ENCODE peak calls at places on chromosomes 7 and 10, in ten cellular contexts. U, G, H, Y, E, O, K, A, J and V are unnamed samples.

GRCh38 chr7:13037216-13037615 is 349.8 kb downstream of the ARL4A start:
- DNase-seq in U (no peak), G (no peak), H (no peak), Y (no peak), E (no peak), O (no peak), K (no peak), A (no peak), J (no peak), V (no peak)

GRCh38 chr7:156650042-156650441 is 9.5 kb downstream of the RNF32 start:
- DNase-seq in U (peak), G (no peak), H (peak), Y (no peak), E (peak), O (no peak), K (peak), A (no peak), J (peak), V (peak)

GRCh38 chr10:114441107-114441506 is 36.8 kb upstream of the AFAP1L2 start:
- DNase-seq in U (no peak), G (no peak), H (no peak), Y (no peak), E (no peak), O (no peak), K (no peak), A (no peak), J (no peak), V (no peak)

GRCh38 chr10:13439771-13440708 is 88.8 kb downstream of the BEND7 start:
- DNase-seq in U (peak), G (peak), H (peak), Y (peak), E (peak), O (peak), K (peak), A (no peak), J (peak), V (peak)

GRCh38 chr7:113289140-113289740 is 170.9 kb upstream of the SMIM30 start:
- DNase-seq in U (peak), G (no peak), H (no peak), Y (no peak), E (no peak), O (peak), K (no peak), A (peak), J (no peak), V (no peak)

GRCh38 chr7:98217623-98218582 is 6.7 kb downstream of the BHLHA15 start:
- DNase-seq in U (no peak), G (peak), H (no peak), Y (no peak), E (peak), O (peak), K (no peak), A (no peak), J (no peak), V (no peak)

GRCh38 chr10:89649051-89649450 is 4.0 kb upstream of the PANK1 start:
- DNase-seq in U (no peak), G (no peak), H (no peak), Y (no peak), E (no peak), O (no peak), K (no peak), A (no peak), J (no peak), V (no peak)

GRCh38 chr10:79249156-79250121 is 97.8 kb upstream of the PPIF start:
- DNase-seq in U (no peak), G (no peak), H (no peak), Y (no peak), E (no peak), O (peak), K (no peak), A (no peak), J (no peak), V (no peak)

GRCh38 chr10:71338728-71339495 is 19.9 kb downstream of the SLC29A3 start:
- DNase-seq in U (no peak), G (no peak), H (no peak), Y (no peak), E (no peak), O (no peak), K (no peak), A (no peak), J (no peak), V (peak)

GRCh38 chr7:116809636-116810266 is 52.6 kb upstream of the CAPZA2 start:
- DNase-seq in U (peak), G (no peak), H (no peak), Y (no peak), E (no peak), O (peak), K (no peak), A (peak), J (peak), V (peak)

GRCh38 chr7:2954433-2954853 is 89.2 kb downstream of the CARD11 start:
- DNase-seq in U (no peak), G (no peak), H (peak), Y (no peak), E (no peak), O (no peak), K (peak), A (no peak), J (no peak), V (no peak)

GRCh38 chr7:33886100-33886623 is 19.2 kb upstream of the BMPER start:
- DNase-seq in U (peak), G (no peak), H (no peak), Y (no peak), E (peak), O (no peak), K (peak), A (no peak), J (no peak), V (peak)

GRCh38 chr10:3229815-3230214 is 57.2 kb upstream of the PITRM1 start:
- DNase-seq in U (peak), G (no peak), H (no peak), Y (no peak), E (no peak), O (no peak), K (no peak), A (no peak), J (no peak), V (no peak)

GRCh38 chr10:123147635-123148413 is at the start of gene HMX2:
- DNase-seq in U (no peak), G (no peak), H (no peak), Y (no peak), E (peak), O (peak), K (peak), A (no peak), J (no peak), V (no peak)

GRCh38 chr7:42359946-42360345 is 122.9 kb upstream of the GLI3 start:
- DNase-seq in U (no peak), G (no peak), H (no peak), Y (no peak), E (no peak), O (no peak), K (no peak), A (no peak), J (no peak), V (no peak)

GRCh38 chr7:98821348-98821747 is 48.5 kb downstream of the TMEM130 start:
- DNase-seq in U (no peak), G (no peak), H (no peak), Y (no peak), E (no peak), O (no peak), K (no peak), A (no peak), J (no peak), V (no peak)

GRCh38 chr10:125209591-125210373 is 49.4 kb upstream of the CTBP2 start:
- DNase-seq in U (peak), G (no peak), H (no peak), Y (no peak), E (no peak), O (no peak), K (no peak), A (no peak), J (no peak), V (no peak)

GRCh38 chr10:5910323-5911100 is 20.5 kb downstream of the FBH1 start:
- DNase-seq in U (no peak), G (no peak), H (no peak), Y (no peak), E (no peak), O (no peak), K (no peak), A (no peak), J (no peak), V (no peak)

GRCh38 chr10:117626228-117626627 is 83.7 kb downstream of the EMX2 start:
- DNase-seq in U (no peak), G (no peak), H (no peak), Y (no peak), E (no peak), O (no peak), K (no peak), A (no peak), J (no peak), V (no peak)

GRCh38 chr10:65350619-65351018 is 1575.2 kb upstream of the LRRTM3 start:
- DNase-seq in U (no peak), G (no peak), H (no peak), Y (no peak), E (no peak), O (no peak), K (no peak), A (no peak), J (no peak), V (no peak)

GRCh38 chr7:102426268-102427031 is 6.9 kb upstream of the ORAI2 start:
- DNase-seq in U (no peak), G (no peak), H (peak), Y (no peak), E (no peak), O (peak), K (no peak), A (no peak), J (no peak), V (no peak)

GRCh38 chr10:25209618-25210017 is 34.8 kb downstream of the GPR158 start:
- DNase-seq in U (no peak), G (no peak), H (no peak), Y (no peak), E (no peak), O (no peak), K (no peak), A (peak), J (no peak), V (no peak)

GRCh38 chr7:128818694-128819093 is 11.5 kb upstream of the FLNC start:
- DNase-seq in U (no peak), G (no peak), H (no peak), Y (no peak), E (no peak), O (no peak), K (no peak), A (no peak), J (no peak), V (no peak)

GRCh38 chr7:44587843-44588711 is 6.0 kb upstream of the TMED4 start:
- DNase-seq in U (peak), G (no peak), H (peak), Y (no peak), E (no peak), O (peak), K (no peak), A (no peak), J (peak), V (peak)

GRCh38 chr10:11830836-11831519 is 7.8 kb downstream of the PROSER2 start:
- DNase-seq in U (no peak), G (no peak), H (no peak), Y (no peak), E (no peak), O (no peak), K (no peak), A (no peak), J (no peak), V (no peak)

GRCh38 chr10:49768329-49768728 is 6.2 kb upstream of the OGDHL start:
- DNase-seq in U (no peak), G (no peak), H (no peak), Y (no peak), E (no peak), O (no peak), K (peak), A (no peak), J (no peak), V (no peak)

GRCh38 chr10:55410415-55410885 is 609.4 kb upstream of the PCDH15 start:
- DNase-seq in U (no peak), G (peak), H (peak), Y (no peak), E (peak), O (no peak), K (peak), A (peak), J (peak), V (peak)

GRCh38 chr7:151310578-151310977 is 31.0 kb upstream of the NUB1 start:
- DNase-seq in U (peak), G (no peak), H (no peak), Y (no peak), E (no peak), O (peak), K (no peak), A (no peak), J (no peak), V (peak)

GRCh38 chr10:102352066-102352715 is 43.3 kb upstream of the NFKB2 start:
- DNase-seq in U (peak), G (peak), H (peak), Y (no peak), E (peak), O (peak), K (peak), A (no peak), J (peak), V (peak)

DNA sequence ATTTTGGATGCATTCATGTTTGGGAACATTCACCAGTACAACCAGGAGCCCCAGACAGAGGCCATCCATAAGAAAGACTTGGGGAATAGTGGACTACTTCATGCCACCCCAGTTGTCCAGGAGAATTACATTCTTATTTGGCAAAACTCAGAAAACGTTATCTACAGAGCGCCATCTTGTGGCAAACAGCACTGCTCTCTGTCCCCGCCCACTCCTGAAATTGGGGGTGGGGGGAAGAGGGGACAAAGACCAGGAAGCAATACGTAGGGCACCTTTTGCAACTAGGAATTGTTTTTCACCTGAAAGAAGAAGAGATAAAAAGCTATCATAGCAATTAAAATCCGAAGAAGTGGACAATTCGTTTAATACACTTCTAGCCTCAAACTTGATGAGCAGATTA is 134.6 kb upstream of the MGMT start:
- DNase-seq in U (no peak), G (no peak), H (no peak), Y (no peak), E (peak), O (peak), K (peak), A (no peak), J (no peak), V (peak)
- TF ChIP-seq CTCF in U (no peak), G (peak), H (peak), Y (peak), E (peak), O (peak), K (peak), A (peak), J (no peak), V (peak)

GRCh38 chr10:59805043-59805442 is 51.8 kb upstream of the MRLN start:
- DNase-seq in U (peak), G (peak), H (peak), Y (no peak), E (peak), O (peak), K (peak), A (no peak), J (peak), V (peak)
- TF ChIP-seq CTCF in U (peak), G (peak), H (peak), Y (peak), E (peak), O (peak), K (peak), A (peak), J (peak), V (peak)

GRCh38 chr7:127582361-127582760 is 3.0 kb downstream of the GCC1 start:
- DNase-seq in U (no peak), G (peak), H (no peak), Y (no peak), E (no peak), O (no peak), K (no peak), A (no peak), J (no peak), V (peak)

GRCh38 chr7:127581716-127582115 is 3.7 kb downstream of the GCC1 start:
- DNase-seq in U (no peak), G (no peak), H (no peak), Y (no peak), E (no peak), O (no peak), K (no peak), A (no peak), J (no peak), V (no peak)

GRCh38 chr7:127578711-127579275 is 6.6 kb downstream of the GCC1 start:
- DNase-seq in U (peak), G (no peak), H (no peak), Y (no peak), E (no peak), O (no peak), K (no peak), A (no peak), J (no peak), V (no peak)

GRCh38 chr7:127580612-127581011 is 4.8 kb downstream of the GCC1 start:
- DNase-seq in U (no peak), G (no peak), H (no peak), Y (no peak), E (no peak), O (no peak), K (no peak), A (no peak), J (no peak), V (no peak)

DNA sequence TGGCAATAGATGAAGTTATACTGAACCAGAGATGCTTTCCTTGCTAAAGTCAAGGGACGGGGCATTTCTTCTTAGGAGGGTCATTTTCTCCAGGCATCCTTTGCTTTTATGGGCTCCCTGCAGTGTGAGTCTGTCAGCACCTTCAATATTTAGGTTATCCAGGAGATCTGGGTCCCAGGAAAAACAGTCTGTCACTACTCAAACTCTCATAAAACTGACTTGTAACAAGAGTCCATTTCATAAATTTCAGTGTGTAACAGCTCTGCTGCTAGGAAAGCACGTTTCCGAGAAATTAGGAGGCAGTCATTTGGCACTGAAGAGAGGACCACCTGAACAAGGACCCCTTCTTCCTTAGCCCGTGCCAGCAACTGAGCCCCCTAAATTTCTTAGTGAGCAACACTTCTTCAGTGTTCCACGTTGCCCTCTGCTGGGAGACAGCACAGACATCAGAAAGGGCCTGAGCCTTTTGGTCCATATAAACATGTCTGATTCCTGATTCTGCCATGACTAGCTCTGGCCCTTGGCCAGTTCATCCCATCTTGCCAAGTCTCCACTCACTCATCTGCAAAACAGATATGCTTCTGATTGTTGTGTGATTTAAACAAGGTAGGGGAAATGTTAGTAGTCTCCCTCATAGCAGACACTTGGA is 7.2 kb downstream of the GCC1 start:
- DNase-seq in U (peak), G (no peak), H (no peak), Y (no peak), E (no peak), O (no peak), K (no peak), A (no peak), J (no peak), V (peak)
- TF ChIP-seq CTCF in U (peak), G (no peak), H (no peak), Y (no peak), E (no peak), O (peak), K (no peak), A (peak), J (no peak), V (peak)

DNA sequence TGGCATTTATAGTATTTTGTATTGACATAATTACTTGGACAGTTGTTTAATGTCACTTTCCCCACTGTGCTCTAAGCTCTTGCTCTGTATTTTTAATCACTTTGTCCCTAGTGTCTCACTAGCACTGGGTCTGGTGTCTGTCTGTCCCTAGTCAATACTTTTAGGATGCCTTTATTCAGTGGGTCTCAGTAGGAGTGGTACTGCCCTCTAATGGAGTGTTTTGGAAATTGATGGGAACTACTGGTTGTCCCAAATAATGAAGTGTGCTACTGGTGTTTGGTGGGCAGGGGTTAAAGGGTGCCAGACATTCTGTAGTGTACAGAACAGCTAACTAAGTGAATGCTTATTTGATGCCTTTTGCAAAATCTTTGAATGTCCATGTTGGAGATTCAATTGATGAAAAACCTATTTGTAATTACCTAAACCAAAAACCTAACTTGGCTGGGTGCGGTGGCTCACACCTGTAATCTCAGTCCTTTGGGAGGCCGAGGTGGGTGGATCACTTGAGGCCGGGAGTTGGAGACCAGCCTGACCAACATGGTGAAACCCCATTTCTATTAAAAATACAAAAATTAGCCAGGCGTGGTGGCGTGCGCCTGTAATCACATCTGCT is 33.3 kb downstream of the CDK14 start:
- DNase-seq in U (peak), G (no peak), H (no peak), Y (no peak), E (no peak), O (peak), K (no peak), A (no peak), J (peak), V (peak)
- TF ChIP-seq CTCF in U (peak), G (peak), H (peak), Y (peak), E (peak), O (peak), K (peak), A (peak), J (peak), V (peak)

DNA sequence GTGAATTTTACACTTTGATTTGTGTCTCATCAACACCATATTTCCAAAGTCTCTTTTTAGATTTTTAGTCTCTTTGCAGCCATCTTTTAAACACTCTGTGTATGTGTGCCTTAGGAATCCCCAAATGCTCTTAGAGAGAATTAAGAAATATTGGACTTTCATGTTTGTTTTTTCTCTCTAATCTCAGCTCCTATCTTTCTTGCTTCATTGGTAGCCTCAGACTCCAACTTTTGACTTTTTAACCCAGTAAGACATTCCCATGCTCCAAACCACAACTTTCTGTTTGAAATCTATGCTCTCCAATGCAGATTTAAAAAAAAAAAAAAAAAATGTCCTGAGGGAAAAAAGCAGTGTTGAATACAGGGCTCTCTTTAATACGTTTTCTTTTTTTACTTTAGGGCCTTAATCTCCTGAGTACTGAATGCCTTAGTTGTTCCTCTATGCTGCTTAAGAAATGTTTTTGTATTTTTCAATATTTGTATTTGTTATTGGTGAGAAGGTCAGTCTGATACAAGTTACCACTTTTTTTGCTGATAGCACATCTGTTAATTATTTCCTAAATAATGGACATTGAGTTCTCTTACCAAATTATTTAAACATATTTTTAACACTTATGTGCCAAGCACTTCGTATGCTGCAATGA is 489.9 kb downstream of the NXPH1 start:
- DNase-seq in U (no peak), G (no peak), H (no peak), Y (no peak), E (no peak), O (no peak), K (no peak), A (no peak), J (no peak), V (no peak)
- TF ChIP-seq CTCF in U (no peak), G (no peak), H (no peak), Y (no peak), E (no peak), O (no peak), K (no peak), A (no peak), J (no peak), V (no peak)